ENCODE peak calls at places on chromosome 19, in seven cellular contexts. One of them, this sample, is unnamed.

GRCh38 chr19:10142701-10143375 is 23.1 kb upstream of the EIF3G start:
- DNase-seq in left ventricle myocardium inferior: no peak
- DNase-seq in omental fat pad: no peak
- DNase-seq in endothelial cell: no peak
- DNase-seq in cardiac muscle cell: no peak
- DNase-seq in GM13976: no peak
- DNase-seq in AG04449: no peak
- DNase-seq in this sample: peak

GRCh38 chr19:15195381-15195964 is 5.3 kb downstream of the NOTCH3 start:
- DNase-seq in left ventricle myocardium inferior: peak
- DNase-seq in omental fat pad: no peak
- DNase-seq in endothelial cell: peak
- DNase-seq in cardiac muscle cell: peak
- DNase-seq in GM13976: no peak
- DNase-seq in AG04449: no peak
- DNase-seq in this sample: peak

GRCh38 chr19:58572818-58573657 is at the start of gene MZF1:
- DNase-seq in left ventricle myocardium inferior: peak
- DNase-seq in omental fat pad: peak
- DNase-seq in endothelial cell: peak
- DNase-seq in cardiac muscle cell: peak
- DNase-seq in GM13976: peak
- DNase-seq in AG04449: peak
- DNase-seq in this sample: peak

GRCh38 chr19:31325342-31325741 is 23.9 kb downstream of the TSHZ3 start:
- DNase-seq in left ventricle myocardium inferior: no peak
- DNase-seq in omental fat pad: no peak
- DNase-seq in endothelial cell: no peak
- DNase-seq in cardiac muscle cell: no peak
- DNase-seq in GM13976: no peak
- DNase-seq in AG04449: no peak
- DNase-seq in this sample: no peak

GRCh38 chr19:39987596-39987995 is 9.3 kb upstream of the ZNF546 start:
- DNase-seq in left ventricle myocardium inferior: no peak
- DNase-seq in omental fat pad: no peak
- DNase-seq in endothelial cell: no peak
- DNase-seq in cardiac muscle cell: no peak
- DNase-seq in GM13976: no peak
- DNase-seq in AG04449: no peak
- DNase-seq in this sample: no peak

GRCh38 chr19:4933528-4933927 is 24.2 kb downstream of the UHRF1 start:
- DNase-seq in left ventricle myocardium inferior: no peak
- DNase-seq in omental fat pad: no peak
- DNase-seq in endothelial cell: no peak
- DNase-seq in cardiac muscle cell: peak
- DNase-seq in GM13976: no peak
- DNase-seq in AG04449: no peak
- DNase-seq in this sample: no peak

GRCh38 chr19:16383584-16384161 is 59.0 kb downstream of the KLF2 start:
- DNase-seq in left ventricle myocardium inferior: no peak
- DNase-seq in omental fat pad: no peak
- DNase-seq in endothelial cell: no peak
- DNase-seq in cardiac muscle cell: no peak
- DNase-seq in GM13976: no peak
- DNase-seq in AG04449: no peak
- DNase-seq in this sample: no peak

GRCh38 chr19:6091771-6092291 is 18.5 kb downstream of the RFX2 start:
- DNase-seq in left ventricle myocardium inferior: no peak
- DNase-seq in omental fat pad: no peak
- DNase-seq in endothelial cell: no peak
- DNase-seq in cardiac muscle cell: peak
- DNase-seq in GM13976: no peak
- DNase-seq in AG04449: no peak
- DNase-seq in this sample: no peak

GRCh38 chr19:52532480-52532879 is 5.0 kb downstream of the ZNF808 start:
- DNase-seq in left ventricle myocardium inferior: no peak
- DNase-seq in omental fat pad: no peak
- DNase-seq in endothelial cell: no peak
- DNase-seq in cardiac muscle cell: no peak
- DNase-seq in GM13976: no peak
- DNase-seq in AG04449: no peak
- DNase-seq in this sample: no peak

GRCh38 chr19:3576696-3577443 is 4.1 kb downstream of the HMG20B start:
- DNase-seq in left ventricle myocardium inferior: peak
- DNase-seq in omental fat pad: no peak
- DNase-seq in endothelial cell: peak
- DNase-seq in cardiac muscle cell: peak
- DNase-seq in GM13976: no peak
- DNase-seq in AG04449: no peak
- DNase-seq in this sample: no peak

GRCh38 chr19:15161028-15161984 is 39.5 kb downstream of the NOTCH3 start:
- DNase-seq in left ventricle myocardium inferior: no peak
- DNase-seq in omental fat pad: no peak
- DNase-seq in endothelial cell: no peak
- DNase-seq in cardiac muscle cell: no peak
- DNase-seq in GM13976: peak
- DNase-seq in AG04449: no peak
- DNase-seq in this sample: no peak

GRCh38 chr19:5809053-5809452 is 4.2 kb downstream of the NRTN start:
- DNase-seq in left ventricle myocardium inferior: no peak
- DNase-seq in omental fat pad: no peak
- DNase-seq in endothelial cell: no peak
- DNase-seq in cardiac muscle cell: peak
- DNase-seq in GM13976: no peak
- DNase-seq in AG04449: no peak
- DNase-seq in this sample: no peak

GRCh38 chr19:55090564-55090963 is 14.9 kb downstream of the EPS8L1 start:
- DNase-seq in left ventricle myocardium inferior: no peak
- DNase-seq in omental fat pad: no peak
- DNase-seq in endothelial cell: no peak
- DNase-seq in cardiac muscle cell: no peak
- DNase-seq in GM13976: no peak
- DNase-seq in AG04449: no peak
- DNase-seq in this sample: no peak

GRCh38 chr19:6476155-6476895 is 5.3 kb downstream of the DENND1C start:
- DNase-seq in left ventricle myocardium inferior: peak
- DNase-seq in omental fat pad: no peak
- DNase-seq in endothelial cell: peak
- DNase-seq in cardiac muscle cell: peak
- DNase-seq in GM13976: peak
- DNase-seq in AG04449: no peak
- DNase-seq in this sample: peak

GRCh38 chr19:32401992-32402391 is 3.6 kb upstream of the DPY19L3 start:
- DNase-seq in left ventricle myocardium inferior: no peak
- DNase-seq in omental fat pad: no peak
- DNase-seq in endothelial cell: no peak
- DNase-seq in cardiac muscle cell: no peak
- DNase-seq in GM13976: no peak
- DNase-seq in AG04449: no peak
- DNase-seq in this sample: no peak

GRCh38 chr19:11843741-11844140 is 4.8 kb upstream of the ZNF439 start:
- DNase-seq in left ventricle myocardium inferior: no peak
- DNase-seq in omental fat pad: no peak
- DNase-seq in endothelial cell: no peak
- DNase-seq in cardiac muscle cell: no peak
- DNase-seq in GM13976: no peak
- DNase-seq in AG04449: no peak
- DNase-seq in this sample: no peak

GRCh38 chr19:51726049-51726448 is 2.3 kb upstream of the HAS1 start:
- DNase-seq in left ventricle myocardium inferior: peak
- DNase-seq in omental fat pad: peak
- DNase-seq in endothelial cell: no peak
- DNase-seq in cardiac muscle cell: peak
- DNase-seq in GM13976: no peak
- DNase-seq in AG04449: no peak
- DNase-seq in this sample: no peak

GRCh38 chr19:40597329-40597838 is 3.8 kb upstream of the LTBP4 start:
- DNase-seq in left ventricle myocardium inferior: no peak
- DNase-seq in omental fat pad: no peak
- DNase-seq in endothelial cell: no peak
- DNase-seq in cardiac muscle cell: no peak
- DNase-seq in GM13976: no peak
- DNase-seq in AG04449: no peak
- DNase-seq in this sample: no peak

GRCh38 chr19:7909471-7910067 is 5.1 kb upstream of the TGFBR3L start:
- DNase-seq in left ventricle myocardium inferior: no peak
- DNase-seq in omental fat pad: no peak
- DNase-seq in endothelial cell: no peak
- DNase-seq in cardiac muscle cell: no peak
- DNase-seq in GM13976: no peak
- DNase-seq in AG04449: no peak
- DNase-seq in this sample: no peak

GRCh38 chr19:7970716-7971448 is 27.4 kb upstream of the TIMM44 start:
- DNase-seq in left ventricle myocardium inferior: no peak
- DNase-seq in omental fat pad: no peak
- DNase-seq in endothelial cell: peak
- DNase-seq in cardiac muscle cell: peak
- DNase-seq in GM13976: peak
- DNase-seq in AG04449: no peak
- DNase-seq in this sample: peak

GRCh38 chr19:50361290-50362029 is 4.0 kb downstream of the NAPSA start:
- DNase-seq in left ventricle myocardium inferior: no peak
- DNase-seq in omental fat pad: no peak
- DNase-seq in endothelial cell: no peak
- DNase-seq in cardiac muscle cell: no peak
- DNase-seq in GM13976: peak
- DNase-seq in AG04449: no peak
- DNase-seq in this sample: peak

GRCh38 chr19:36421749-36422481 is 3.5 kb upstream of the ZFP82 start:
- DNase-seq in left ventricle myocardium inferior: no peak
- DNase-seq in omental fat pad: no peak
- DNase-seq in endothelial cell: no peak
- DNase-seq in cardiac muscle cell: peak
- DNase-seq in GM13976: no peak
- DNase-seq in AG04449: no peak
- DNase-seq in this sample: no peak

GRCh38 chr19:14821958-14822357 is 13.0 kb downstream of the OR7A5 start:
- DNase-seq in left ventricle myocardium inferior: no peak
- DNase-seq in omental fat pad: no peak
- DNase-seq in endothelial cell: no peak
- DNase-seq in cardiac muscle cell: peak
- DNase-seq in GM13976: no peak
- DNase-seq in AG04449: no peak
- DNase-seq in this sample: no peak

GRCh38 chr19:19554074-19555023 is 16.3 kb downstream of the CILP2 start:
- DNase-seq in left ventricle myocardium inferior: peak
- DNase-seq in omental fat pad: peak
- DNase-seq in endothelial cell: peak
- DNase-seq in cardiac muscle cell: peak
- DNase-seq in GM13976: peak
- DNase-seq in AG04449: no peak
- DNase-seq in this sample: peak

GRCh38 chr19:23203841-23204344 is 46.3 kb downstream of the ZNF724 start:
- DNase-seq in left ventricle myocardium inferior: peak
- DNase-seq in omental fat pad: no peak
- DNase-seq in endothelial cell: no peak
- DNase-seq in cardiac muscle cell: peak
- DNase-seq in GM13976: no peak
- DNase-seq in AG04449: no peak
- DNase-seq in this sample: no peak

GRCh38 chr19:3761382-3762129 is at the start of gene APBA3:
- DNase-seq in left ventricle myocardium inferior: peak
- DNase-seq in omental fat pad: peak
- DNase-seq in endothelial cell: peak
- DNase-seq in cardiac muscle cell: peak
- DNase-seq in GM13976: peak
- DNase-seq in AG04449: peak
- DNase-seq in this sample: peak

GRCh38 chr19:1401138-1401888 is at the start of gene GAMT:
- DNase-seq in left ventricle myocardium inferior: peak
- DNase-seq in omental fat pad: no peak
- DNase-seq in endothelial cell: peak
- DNase-seq in cardiac muscle cell: peak
- DNase-seq in GM13976: peak
- DNase-seq in AG04449: no peak
- DNase-seq in this sample: peak
- TF ChIP-seq CTCF in left ventricle myocardium inferior: peak
- TF ChIP-seq CTCF in omental fat pad: no peak
- TF ChIP-seq CTCF in endothelial cell: peak
- TF ChIP-seq CTCF in cardiac muscle cell: peak
- TF ChIP-seq CTCF in GM13976: peak
- TF ChIP-seq CTCF in AG04449: peak
- TF ChIP-seq CTCF in this sample: peak

DNA sequence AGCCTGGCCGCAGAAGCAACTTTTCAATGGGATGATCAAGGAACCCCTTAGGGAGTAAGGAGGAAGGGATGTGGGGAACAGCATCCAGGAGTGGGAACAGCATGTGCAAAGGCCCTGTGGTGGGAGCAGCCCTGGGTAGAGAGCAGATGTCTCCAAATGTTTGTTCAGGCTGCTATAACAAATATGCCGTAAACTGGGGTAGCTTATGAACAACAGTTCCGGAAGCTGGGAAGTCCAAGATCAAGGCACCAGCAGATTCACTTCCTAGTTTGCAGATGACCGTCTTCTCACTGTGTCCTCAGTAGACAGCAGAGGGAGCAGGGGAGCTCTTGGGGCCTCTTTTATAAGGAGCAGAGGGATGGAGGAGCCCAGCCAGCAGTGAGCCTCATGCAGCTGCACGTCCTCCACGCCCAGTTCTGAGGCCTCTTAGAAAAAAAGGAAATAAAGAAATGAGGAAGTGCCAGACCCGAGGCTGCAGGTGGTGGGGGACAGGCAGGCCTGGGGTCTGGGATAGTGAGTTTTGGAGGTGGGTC is 4.2 kb upstream of the LRRC25 start:
- DNase-seq in left ventricle myocardium inferior: peak
- DNase-seq in omental fat pad: no peak
- DNase-seq in endothelial cell: peak
- DNase-seq in cardiac muscle cell: peak
- DNase-seq in GM13976: peak
- DNase-seq in AG04449: no peak
- DNase-seq in this sample: peak
- TF ChIP-seq CTCF in left ventricle myocardium inferior: peak
- TF ChIP-seq CTCF in omental fat pad: no peak
- TF ChIP-seq CTCF in endothelial cell: no peak
- TF ChIP-seq CTCF in cardiac muscle cell: peak
- TF ChIP-seq CTCF in GM13976: no peak
- TF ChIP-seq CTCF in AG04449: peak
- TF ChIP-seq CTCF in this sample: no peak

DNA sequence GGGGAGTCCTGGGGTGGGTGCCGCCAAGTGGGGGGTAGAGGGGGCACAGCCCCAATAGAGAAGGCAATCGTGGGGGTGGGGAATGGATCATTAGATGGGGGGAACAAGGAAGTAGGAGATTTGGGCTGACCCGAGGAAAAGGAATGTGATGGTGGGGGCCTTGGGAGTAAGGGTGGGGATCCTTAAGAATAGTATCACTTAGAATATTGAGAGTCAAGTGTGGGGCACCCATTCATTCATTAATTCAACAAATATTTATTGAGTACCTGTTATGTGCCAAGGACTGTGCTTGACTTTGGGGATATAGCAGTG is 641 bp downstream of the PPP5C start:
- DNase-seq in left ventricle myocardium inferior: no peak
- DNase-seq in omental fat pad: no peak
- DNase-seq in endothelial cell: no peak
- DNase-seq in cardiac muscle cell: no peak
- DNase-seq in GM13976: no peak
- DNase-seq in AG04449: no peak
- DNase-seq in this sample: no peak
- TF ChIP-seq CTCF in left ventricle myocardium inferior: no peak
- TF ChIP-seq CTCF in omental fat pad: no peak
- TF ChIP-seq CTCF in endothelial cell: peak
- TF ChIP-seq CTCF in cardiac muscle cell: no peak
- TF ChIP-seq CTCF in GM13976: no peak
- TF ChIP-seq CTCF in AG04449: no peak
- TF ChIP-seq CTCF in this sample: peak

GRCh38 chr19:13583753-13584152 is 77.5 kb upstream of the CACNA1A start:
- DNase-seq in left ventricle myocardium inferior: no peak
- DNase-seq in omental fat pad: no peak
- DNase-seq in endothelial cell: no peak
- DNase-seq in cardiac muscle cell: no peak
- DNase-seq in GM13976: no peak
- DNase-seq in AG04449: no peak
- DNase-seq in this sample: no peak
- TF ChIP-seq CTCF in left ventricle myocardium inferior: no peak
- TF ChIP-seq CTCF in omental fat pad: no peak
- TF ChIP-seq CTCF in endothelial cell: no peak
- TF ChIP-seq CTCF in cardiac muscle cell: no peak
- TF ChIP-seq CTCF in GM13976: no peak
- TF ChIP-seq CTCF in AG04449: no peak
- TF ChIP-seq CTCF in this sample: no peak

This sample was measured in activated CD8-positive, alpha-beta T cell treated with anti-CD3 and anti-CD28 coated beads for 36 hours.